ENCODE peak calls at places on chromosome 19, in five cellular contexts. Y is A549, R is testis, Q is IMR-90, C is tibial nerve. A is an unnamed sample.

GRCh38 chr19:47351545-47351944 is 2.4 kb downstream of the DHX34 start:
- DNase-seq in Y (peak; percentile 60), R (no peak), Q (peak; percentile 27), C (no peak), A (no peak)

GRCh38 chr19:33758541-33759013 is 38.1 kb upstream of the KCTD15 start:
- DNase-seq in Y (no peak), R (no peak), Q (peak; percentile 5), C (no peak), A (no peak)

GRCh38 chr19:57377498-57378146 is 12.0 kb upstream of the ZNF548 start:
- DNase-seq in Y (no peak), R (no peak), Q (no peak), C (no peak), A (no peak)

GRCh38 chr19:8461891-8462290 is 17.1 kb downstream of the HNRNPM start:
- DNase-seq in Y (no peak), R (no peak), Q (no peak), C (no peak), A (no peak)

GRCh38 chr19:19550454-19550842 is 12.4 kb downstream of the CILP2 start:
- DNase-seq in Y (no peak), R (no peak), Q (peak; percentile 52), C (no peak), A (no peak)

GRCh38 chr19:47230122-47230920 is 678 bp downstream of the BBC3 start:
- DNase-seq in Y (no peak), R (peak; percentile 72), Q (peak; percentile 18), C (peak; percentile 57), A (peak; percentile 70)

GRCh38 chr19:41595258-41595889 is 19.4 kb downstream of the CEACAM21 start:
- DNase-seq in Y (peak; percentile 92), R (peak; percentile 34), Q (peak; percentile 74), C (no peak), A (no peak)

GRCh38 chr19:11426656-11427055 is 7.5 kb upstream of the RGL3 start:
- DNase-seq in Y (no peak), R (no peak), Q (no peak), C (no peak), A (no peak)

GRCh38 chr19:9995079-9995478 is 15.2 kb downstream of the COL5A3 start:
- DNase-seq in Y (no peak), R (no peak), Q (no peak), C (no peak), A (no peak)

GRCh38 chr19:52343548-52343947 is 7.5 kb downstream of the ZNF610 start:
- DNase-seq in Y (no peak), R (peak; percentile 71), Q (peak; percentile 13), C (no peak), A (no peak)

GRCh38 chr19:28727133-28727834 is 485.7 kb downstream of the UQCRFS1 start:
- DNase-seq in Y (no peak), R (peak; percentile 70), Q (no peak), C (no peak), A (no peak)

GRCh38 chr19:16218851-16219250 is 21.1 kb downstream of the AP1M1 start:
- DNase-seq in Y (no peak), R (no peak), Q (no peak), C (no peak), A (no peak)

GRCh38 chr19:16266586-16266942 is 58.1 kb upstream of the KLF2 start:
- DNase-seq in Y (no peak), R (no peak), Q (no peak), C (no peak), A (no peak)

GRCh38 chr19:11652056-11652455 is 54.8 kb downstream of the ZNF627 start:
- DNase-seq in Y (no peak), R (no peak), Q (no peak), C (no peak), A (no peak)

GRCh38 chr19:48556825-48557224 is 4.9 kb downstream of the SULT2B1 start:
- DNase-seq in Y (no peak), R (no peak), Q (no peak), C (no peak), A (no peak)

GRCh38 chr19:48490980-48491792 is 20.4 kb downstream of the LMTK3 start:
- DNase-seq in Y (peak; percentile 86), R (no peak), Q (no peak), C (no peak), A (no peak)

GRCh38 chr19:17695198-17695597 is 7.0 kb upstream of the UNC13A start:
- DNase-seq in Y (no peak), R (no peak), Q (no peak), C (no peak), A (no peak)

GRCh38 chr19:41299755-41300089 is 10.2 kb upstream of the CCDC97 start:
- DNase-seq in Y (no peak), R (no peak), Q (peak; percentile 92), C (peak; percentile 41), A (peak; percentile 87)

GRCh38 chr19:15498910-15499309 is 9.4 kb upstream of the CYP4F22 start:
- DNase-seq in Y (no peak), R (no peak), Q (no peak), C (no peak), A (no peak)

GRCh38 chr19:18859676-18860301 is 28.0 kb downstream of the UPF1 start:
- DNase-seq in Y (no peak), R (no peak), Q (no peak), C (no peak), A (no peak)

GRCh38 chr19:2694196-2694595 is 8.3 kb downstream of the GNG7 start:
- DNase-seq in Y (no peak), R (no peak), Q (no peak), C (no peak), A (no peak)

GRCh38 chr19:2686347-2686746 is 16.1 kb downstream of the GNG7 start:
- DNase-seq in Y (no peak), R (peak; percentile 50), Q (no peak), C (no peak), A (no peak)

GRCh38 chr19:2693492-2693891 is 9.0 kb downstream of the GNG7 start:
- DNase-seq in Y (no peak), R (no peak), Q (no peak), C (no peak), A (no peak)

GRCh38 chr19:2691951-2692350 is 10.5 kb downstream of the GNG7 start:
- DNase-seq in Y (no peak), R (peak; percentile 85), Q (no peak), C (no peak), A (no peak)

GRCh38 chr19:2690856-2691255 is 11.6 kb downstream of the GNG7 start:
- DNase-seq in Y (no peak), R (no peak), Q (no peak), C (no peak), A (no peak)
- TF ChIP-seq POLR2A in Y (no peak), R (no peak), Q (no peak), C (no peak), A (no peak)

GRCh38 chr19:4541114-4541805 is 1.4 kb upstream of the LRG1 start:
- DNase-seq in Y (no peak), R (no peak), Q (no peak), C (no peak), A (no peak)
- H3K27ac ChIP-seq in Y (no peak overlapping the region), R (no peak overlapping the region), Q (no peak overlapping the region), C (no peak overlapping the region), A (no peak overlapping the region)

GRCh38 chr19:37370880-37371661 is at the start of gene ZNF527:
- DNase-seq in Y (peak; percentile 99), R (peak; percentile 97), Q (peak; percentile 96), C (peak; percentile 91), A (peak; percentile 95)
- TF ChIP-seq POLR2A in Y (peak; percentile 82), R (no peak), Q (peak; percentile 68), C (peak; percentile 73), A (peak; percentile 88)

GRCh38 chr19:3368848-3369336 is 2.5 kb downstream of the NFIC start:
- DNase-seq in Y (no peak), R (no peak), Q (peak; percentile 44), C (no peak), A (no peak)
- H3K27ac ChIP-seq in Y (peak overlapping the region; percentile 100), R (peak overlapping the region; percentile 99), Q (peak overlapping the region; percentile 97), C (peak overlapping the region; percentile 100), A (peak overlapping the region; percentile 98)

GRCh38 chr19:1269478-1270167 is 491 bp downstream of the CIRBP start:
- DNase-seq in Y (peak; percentile 64), R (peak; percentile 84), Q (peak; percentile 81), C (peak; percentile 72), A (peak; percentile 76)

GRCh38 chr19:1271528-1272422 is 2.6 kb downstream of the CIRBP start:
- DNase-seq in Y (no peak), R (no peak), Q (no peak), C (no peak), A (no peak)

GRCh38 chr19:1270854-1271527 is 1.9 kb downstream of the CIRBP start:
- DNase-seq in Y (no peak), R (no peak), Q (no peak), C (no peak), A (no peak)

GRCh38 chr19:1269065-1269477 is at the start of gene CIRBP:
- DNase-seq in Y (peak; percentile 81), R (peak; percentile 100), Q (peak; percentile 98), C (peak; percentile 100), A (peak; percentile 100)

GRCh38 chr19:1270168-1270853 is 1.2 kb downstream of the CIRBP start:
- DNase-seq in Y (no peak), R (no peak), Q (no peak), C (no peak), A (peak; percentile 87)
- TF ChIP-seq POLR2A in Y (no peak), R (no peak), Q (no peak), C (no peak), A (no peak)

GRCh38 chr19:14167013-14167593 is 30.7 kb upstream of the ASF1B start:
- DNase-seq in Y (no peak), R (no peak), Q (no peak), C (no peak), A (no peak)

GRCh38 chr19:14166448-14166847 is 30.1 kb upstream of the ASF1B start:
- DNase-seq in Y (no peak), R (no peak), Q (no peak), C (no peak), A (no peak)

GRCh38 chr19:14167594-14168138 is 31.3 kb upstream of the ASF1B start:
- DNase-seq in Y (no peak), R (no peak), Q (no peak), C (no peak), A (no peak)

GRCh38 chr19:14164724-14165493 is 28.5 kb upstream of the ASF1B start:
- DNase-seq in Y (no peak), R (no peak), Q (no peak), C (no peak), A (no peak)

GRCh38 chr19:14165986-14166385 is 29.6 kb upstream of the ASF1B start:
- DNase-seq in Y (no peak), R (no peak), Q (no peak), C (no peak), A (no peak)
- H3K27ac ChIP-seq in Y (no peak overlapping the region), R (no peak overlapping the region), Q (no peak overlapping the region), C (no peak overlapping the region), A (no peak overlapping the region)